ENCODE peak calls at places on chromosomes 7 and 10, in ten cellular contexts. Y, S, A, M, X, O, P, Q, U and T are unnamed samples.

GRCh38 chr10:47279276-47279675 is 20.7 kb upstream of the GDF10 start:
- DNase-seq in X (no peak), Y (no peak), U (no peak), Q (no peak), P (no peak), M (no peak), O (no peak), S (no peak), A (no peak), T (no peak)

GRCh38 chr10:23643396-23643795 is 204.5 kb downstream of the OTUD1 start:
- DNase-seq in S (no peak), U (no peak), A (peak; percentile 25), M (no peak), Q (no peak), P (no peak), X (no peak), O (no peak), Y (peak; percentile 0), T (peak; percentile 16)

GRCh38 chr7:36021367-36021766 is 131.7 kb upstream of the EEPD1 start:
- DNase-seq in A (no peak), S (peak; percentile 19), O (no peak), U (no peak), Y (peak; percentile 32), Q (no peak), M (no peak), P (no peak), X (peak; percentile 22), T (no peak)

GRCh38 chr7:99355098-99355497 is 19.4 kb upstream of the ARPC1B start:
- DNase-seq in X (no peak), P (no peak), U (no peak), S (no peak), Y (no peak), O (no peak), M (no peak), Q (no peak), A (no peak), T (no peak)

GRCh38 chr10:101216207-101216607 is 13.1 kb downstream of the LBX1 start:
- DNase-seq in O (no peak), P (no peak), M (no peak), Q (no peak), U (no peak), X (peak; percentile 77), S (no peak), A (no peak), Y (no peak), T (no peak)

GRCh38 chr10:71697938-71698709 is 21.5 kb downstream of the C10orf105 start:
- DNase-seq in A (no peak), X (no peak), M (peak; percentile 22), U (no peak), Q (no peak), P (no peak), O (peak; percentile 43), Y (no peak), S (peak; percentile 78), T (peak; percentile 2)

GRCh38 chr7:124780056-124780455 is 14.5 kb upstream of the GPR37 start:
- DNase-seq in S (no peak), P (no peak), Q (no peak), O (no peak), U (no peak), X (no peak), M (no peak), Y (no peak), A (no peak), T (no peak)

GRCh38 chr7:28192786-28193581 is 12.4 kb upstream of the JAZF1 start:
- DNase-seq in S (no peak), P (no peak), X (no peak), Y (peak; percentile 31), Q (no peak), O (no peak), U (no peak), A (peak; percentile 80), M (no peak), T (no peak)

GRCh38 chr10:70176441-70176840 is 6.1 kb upstream of the SAR1A start:
- DNase-seq in M (no peak), P (no peak), O (no peak), Q (no peak), U (no peak), Y (peak; percentile 38), A (no peak), X (no peak), S (no peak), T (no peak)

GRCh38 chr10:114631678-114632417 is 26.2 kb downstream of the ABLIM1 start:
- DNase-seq in O (peak; percentile 11), P (no peak), Y (no peak), Q (peak; percentile 31), A (no peak), S (peak; percentile 29), U (peak; percentile 72), X (peak; percentile 33), M (peak; percentile 56), T (peak; percentile 59)

GRCh38 chr7:151322893-151323292 is 18.7 kb upstream of the NUB1 start:
- DNase-seq in P (no peak), Y (peak; percentile 36), M (no peak), S (no peak), Q (no peak), O (no peak), A (no peak), U (no peak), X (no peak), T (no peak)